ENCODE peak calls at places on chromosomes 7 and 10, in four cellular contexts. X is cardiac fibroblast, R is body of pancreas, V is kidney epithelial cell. C is an unnamed sample.

GRCh38 chr7:43112088-43112940 is at the start of gene HECW1:
- DNase-seq in X (no peak), R (no peak), V (no peak), C (no peak)

GRCh38 chr7:135771961-135772638 is 23.5 kb upstream of the FAM180A start:
- DNase-seq in X (peak), R (no peak), V (peak), C (no peak)

GRCh38 chr7:81284576-81284975 is 365.7 kb upstream of the SEMA3C start:
- DNase-seq in X (peak), R (no peak), V (no peak), C (no peak)

GRCh38 chr7:50853311-50853710 is 70.6 kb upstream of the GRB10 start:
- DNase-seq in X (no peak), R (no peak), V (no peak), C (no peak)

GRCh38 chr10:96370575-96371157 is 11.9 kb upstream of the OPALIN start:
- DNase-seq in X (peak), R (peak), V (no peak), C (peak)

GRCh38 chr7:158374586-158374985 is 213.0 kb downstream of the PTPRN2 start:
- DNase-seq in X (peak), R (no peak), V (no peak), C (no peak)

GRCh38 chr7:28608226-28608625 is 195.9 kb downstream of the CREB5 start:
- DNase-seq in X (no peak), R (no peak), V (no peak), C (no peak)

GRCh38 chr7:28582226-28582625 is 169.9 kb downstream of the CREB5 start:
- DNase-seq in X (no peak), R (no peak), V (no peak), C (no peak)

GRCh38 chr10:113614304-113614703 is 49.5 kb downstream of the NRAP start:
- DNase-seq in X (no peak), R (no peak), V (no peak), C (no peak)

GRCh38 chr10:113616244-113617074 is 47.4 kb downstream of the NRAP start:
- DNase-seq in X (peak), R (no peak), V (no peak), C (no peak)

GRCh38 chr10:113612154-113612553 is 51.7 kb downstream of the NRAP start:
- DNase-seq in X (no peak), R (peak), V (no peak), C (no peak)

GRCh38 chr10:113610636-113611601 is 52.9 kb downstream of the NRAP start:
- DNase-seq in X (no peak), R (no peak), V (no peak), C (no peak)

DNA sequence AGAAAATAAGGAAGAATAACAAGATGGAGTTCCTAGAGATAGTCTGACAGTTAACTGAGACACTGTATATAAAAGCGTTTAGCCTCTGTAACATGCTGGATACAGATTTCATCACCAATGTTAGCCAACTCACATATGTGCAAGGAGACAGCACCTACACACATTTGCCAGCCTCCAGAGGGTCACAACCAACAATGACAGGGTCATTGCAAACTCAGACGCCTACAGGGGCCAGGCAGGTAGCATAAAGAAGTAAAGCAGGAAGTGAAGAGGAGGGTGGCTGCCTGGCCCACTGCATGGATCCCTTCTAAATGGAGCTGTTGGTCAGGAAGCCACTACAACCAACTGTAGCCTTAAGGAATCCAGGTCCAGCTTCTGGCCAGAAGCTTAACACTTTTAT is 50.4 kb downstream of the NRAP start:
- DNase-seq in X (no peak), R (no peak), V (no peak), C (no peak)
- TF ChIP-seq CTCF in X (no peak), R (no peak), V (no peak), C (no peak)

GRCh38 chr7:818031-818699 is 14.1 kb upstream of the SUN1 start:
- DNase-seq in X (peak), R (no peak), V (no peak), C (peak)
- H3K4me3 ChIP-seq in X (no peak), R (no peak), V (no peak), C (peak)

DNA sequence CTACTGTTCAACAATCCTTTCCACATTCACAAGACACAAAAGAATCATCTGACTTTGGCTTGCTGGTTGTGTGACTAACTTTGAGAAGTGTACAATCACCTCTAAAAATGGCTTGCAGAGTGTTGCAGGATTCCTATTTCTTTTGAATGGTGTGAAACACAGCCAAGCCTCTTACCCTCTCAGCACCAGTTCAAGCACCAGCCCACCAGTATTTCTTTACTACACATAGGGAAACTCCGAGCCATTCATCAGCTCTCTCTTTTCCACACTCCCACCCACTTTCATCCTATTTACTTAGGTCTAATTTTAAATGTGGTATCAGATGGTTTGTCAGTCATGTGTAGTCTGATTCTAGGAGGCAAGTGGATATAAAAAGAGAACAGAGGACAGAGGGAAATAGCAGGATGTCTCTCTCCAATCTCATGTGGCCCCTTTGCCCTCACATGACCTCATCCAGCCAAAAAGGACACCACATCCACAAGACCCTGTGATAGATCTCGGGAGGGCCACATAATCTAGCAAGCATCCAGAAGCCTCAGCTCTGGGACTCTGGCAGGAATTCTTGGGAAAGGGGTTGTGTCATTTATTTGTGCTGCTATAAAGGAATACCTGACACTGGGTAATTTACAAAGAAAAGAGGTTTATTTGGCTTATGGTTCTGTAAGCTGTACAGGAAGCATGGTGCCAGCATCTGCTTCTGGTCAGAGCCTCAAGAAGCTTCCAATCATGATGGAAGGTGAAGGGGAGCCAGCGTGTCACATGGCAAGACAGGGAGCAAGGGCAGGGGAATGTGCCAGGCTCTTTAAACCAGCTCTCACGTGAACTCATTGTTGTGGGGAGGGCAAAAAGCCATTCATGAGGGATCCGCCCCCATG is 66.8 kb upstream of the NEBL start:
- DNase-seq in X (no peak), R (no peak), V (no peak), C (no peak)
- TF ChIP-seq CTCF in X (no peak), R (no peak), V (no peak), C (no peak)

GRCh38 chr10:81108516-81109199 is 571.0 kb downstream of the SH2D4B start:
- DNase-seq in X (no peak), R (no peak), V (peak), C (peak)

GRCh38 chr10:81104494-81104893 is 566.8 kb downstream of the SH2D4B start:
- DNase-seq in X (no peak), R (no peak), V (no peak), C (peak)

DNA sequence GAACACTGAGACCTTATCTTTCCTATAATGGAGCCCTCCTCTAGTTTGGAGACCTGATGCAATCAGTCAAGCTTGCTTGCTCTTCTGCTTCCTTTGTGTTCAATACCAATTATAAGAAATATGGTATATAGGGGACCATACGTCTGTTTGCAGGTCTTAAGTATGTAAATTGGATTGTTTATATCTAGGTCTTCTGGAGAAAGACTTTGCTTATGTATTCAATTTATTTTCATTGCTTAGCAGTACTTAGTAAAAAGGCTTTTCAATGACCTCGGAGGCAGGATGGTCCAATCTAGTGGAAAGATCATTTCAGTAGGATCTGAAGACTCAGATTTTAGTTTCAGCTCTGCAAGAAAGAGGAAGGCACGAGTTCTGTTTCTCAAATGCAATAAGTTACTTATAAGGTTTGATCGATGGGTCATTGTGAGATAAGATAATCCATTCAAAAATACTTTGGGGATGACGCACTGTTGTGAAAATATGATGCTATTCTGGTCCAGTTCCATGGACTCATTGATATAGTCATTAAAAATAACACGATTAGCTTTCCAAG is 571.6 kb downstream of the SH2D4B start:
- DNase-seq in X (no peak), R (no peak), V (no peak), C (no peak)
- H3K4me3 ChIP-seq in X (no peak), R (no peak), V (no peak), C (no peak)

DNA sequence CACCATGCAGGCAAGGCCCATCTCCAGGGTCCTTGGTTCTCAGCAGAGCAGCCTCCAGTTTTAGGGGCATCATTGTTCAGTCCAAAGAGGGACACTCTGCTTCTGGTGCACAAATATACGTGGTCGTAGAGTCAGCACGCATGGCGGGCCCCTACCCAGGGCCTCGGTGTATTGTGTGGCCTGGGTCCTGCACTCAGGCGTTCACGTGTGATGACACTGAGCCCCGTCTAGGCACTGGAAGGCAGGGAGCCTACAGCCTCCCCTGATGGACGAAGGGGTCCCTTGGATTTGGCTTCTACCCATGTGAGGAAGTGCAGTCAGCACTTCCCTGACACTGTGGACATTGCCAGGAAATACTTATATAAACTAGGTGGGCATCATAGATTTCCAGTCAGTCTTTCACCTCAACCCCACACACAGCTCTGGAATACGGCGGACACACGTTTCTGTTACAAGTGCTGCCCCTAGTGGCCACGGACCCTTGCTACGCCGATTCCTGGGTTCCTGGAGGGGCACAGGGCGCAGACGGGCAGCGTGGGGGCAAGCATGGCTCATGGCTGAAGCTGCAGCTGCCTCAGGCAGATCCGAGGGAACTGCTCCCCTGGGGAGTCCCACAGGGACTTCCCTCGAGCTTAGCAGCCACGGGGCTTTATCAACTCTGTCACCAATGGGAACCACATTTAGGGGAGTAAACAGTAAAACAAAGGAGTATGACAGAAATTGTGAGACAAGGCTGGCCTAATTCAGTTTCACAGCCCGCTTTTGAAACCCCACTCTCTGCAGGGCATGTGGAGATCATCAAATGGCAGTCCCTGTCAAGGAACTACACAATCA is 25.4 kb downstream of the AIFM2 start:
- DNase-seq in X (peak), R (no peak), V (no peak), C (peak)
- TF ChIP-seq CTCF in X (peak), R (peak), V (peak), C (peak)

DNA sequence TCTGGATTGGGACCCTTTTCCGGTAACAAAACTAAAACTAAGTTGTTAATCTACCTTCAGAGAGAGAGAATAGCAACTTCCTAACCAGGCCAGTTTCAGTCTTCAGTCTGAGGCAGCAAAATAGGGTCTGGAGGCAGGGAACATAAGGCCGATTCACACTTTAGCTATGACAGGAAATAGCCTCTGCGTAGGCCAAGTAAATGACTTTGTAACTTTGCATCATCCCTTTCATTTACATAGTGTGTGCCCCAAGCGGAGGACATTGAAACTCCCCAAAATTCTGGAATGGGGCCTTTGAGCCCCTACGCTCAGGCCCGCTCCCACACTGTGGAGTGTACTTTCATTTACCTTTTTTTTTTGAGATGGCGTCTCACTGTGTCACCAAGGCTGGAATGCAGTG is 1.7 kb upstream of the UPP1 start:
- DNase-seq in X (peak), R (no peak), V (no peak), C (peak)
- H3K4me3 ChIP-seq in X (no peak), R (no peak), V (no peak), C (peak)

GRCh38 chr10:1058017-1058416 is 1.8 kb downstream of the WDR37 start:
- DNase-seq in X (no peak), R (no peak), V (no peak), C (no peak)
- TF ChIP-seq CTCF in X (no peak), R (no peak), V (no peak), C (no peak)

GRCh38 chr10:84317174-84317573 is 11.2 kb upstream of the CCSER2 start:
- DNase-seq in X (no peak), R (no peak), V (no peak), C (peak)
- H3K4me3 ChIP-seq in X (no peak), R (no peak), V (no peak), C (no peak)

DNA sequence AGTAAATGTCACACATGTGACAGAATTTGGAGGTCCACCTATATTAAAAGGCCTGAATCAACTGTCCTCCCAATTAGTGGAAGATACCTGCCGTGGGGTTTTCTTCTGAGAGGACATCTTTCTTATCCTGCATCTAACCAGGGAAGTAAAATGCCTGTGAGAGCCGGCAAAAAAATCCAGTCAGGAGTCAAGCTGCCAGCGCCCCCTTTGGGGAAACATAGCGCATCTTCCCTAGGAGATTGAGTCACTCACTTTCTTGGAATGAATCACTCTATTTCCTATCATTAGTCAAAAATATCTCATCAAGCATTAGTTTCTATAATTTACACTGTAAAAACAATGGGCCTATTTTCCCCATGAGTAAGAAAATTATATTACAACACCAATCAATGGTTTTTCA is 66.4 kb upstream of the ANK3 start:
- DNase-seq in X (peak), R (no peak), V (no peak), C (no peak)
- TF ChIP-seq CTCF in X (peak), R (no peak), V (peak), C (no peak)

DNA sequence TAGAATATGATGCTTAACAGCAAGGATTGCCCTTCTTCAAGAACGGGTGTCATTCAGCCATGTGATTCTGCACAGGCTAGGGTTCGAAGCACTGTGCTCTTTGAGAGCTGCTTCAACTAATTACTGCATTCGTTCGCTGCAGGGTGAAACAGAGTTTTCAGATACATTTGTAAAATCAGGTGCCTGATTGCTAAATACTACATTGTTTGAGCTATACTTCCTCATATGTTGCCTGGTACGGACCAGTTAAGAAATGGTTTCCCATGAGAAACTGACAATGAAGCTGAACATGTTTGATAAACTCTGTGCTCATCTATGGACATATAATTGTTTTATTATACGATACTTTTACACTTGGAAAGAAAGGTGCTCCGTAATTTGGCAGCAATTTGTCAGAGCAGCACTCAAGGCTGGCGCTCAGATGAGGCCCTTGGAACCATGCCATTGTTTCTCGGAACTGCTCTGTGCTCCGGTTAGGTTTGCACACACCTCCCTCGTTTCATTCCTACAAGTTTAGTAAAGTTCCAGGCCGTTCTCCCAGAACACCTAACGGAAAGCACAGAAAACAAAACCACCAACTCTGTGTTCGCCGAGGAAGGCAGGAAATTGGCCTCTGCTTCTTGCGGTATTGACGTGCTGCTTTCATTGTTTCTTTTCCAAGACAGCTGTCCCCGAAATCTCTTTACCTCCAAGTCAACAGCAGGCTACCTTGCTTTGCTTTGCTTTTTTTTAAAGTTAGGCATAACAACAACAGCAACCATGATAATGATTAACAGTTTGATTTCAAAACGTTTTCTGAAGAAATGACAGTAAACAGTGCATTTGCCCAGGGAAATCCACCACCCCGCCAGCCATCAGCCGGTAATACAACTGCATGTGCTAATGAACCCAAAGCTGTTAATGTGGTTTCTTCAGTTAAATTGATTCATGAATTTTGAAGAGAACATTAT is 206.9 kb downstream of the EBF3 start:
- DNase-seq in X (peak), R (peak), V (no peak), C (no peak)
- H3K4me3 ChIP-seq in X (no peak), R (no peak), V (no peak), C (no peak)

C was measured in GM12865.